ENCODE peak calls at places on chromosomes 6 and 20, in seven cellular contexts. H is HepG2, B is HCT116, U is ovary, Q is testis, M is cardiac muscle cell, P is A549. S is an unnamed sample. For H3K4me1, the result is how much of the 10 kb centered on the place peaks cover.

GRCh38 chr6:156779206-156780116 is 2.3 kb downstream of the ARID1B start:
- DNase-seq in B (no peak), U (peak), P (peak), Q (peak), H (peak), M (no peak), S (peak)

GRCh38 chr20:40676870-40677269 is 12.2 kb downstream of the MAFB start:
- DNase-seq in H (no peak), P (no peak), U (no peak), B (no peak), Q (no peak), M (no peak), S (no peak)

GRCh38 chr20:3560578-3560977 is 89.8 kb downstream of the ATRN start:
- DNase-seq in M (no peak), U (no peak), B (no peak), P (no peak), Q (no peak), H (no peak), S (no peak)

GRCh38 chr6:85675030-85675819 is 32.5 kb upstream of the SYNCRIP start:
- DNase-seq in Q (no peak), M (peak), U (no peak), B (no peak), P (peak), H (no peak), S (peak)

GRCh38 chr6:146029573-146030184 is 817 bp downstream of the GRM1 start:
- DNase-seq in Q (no peak), U (no peak), P (no peak), H (no peak), M (no peak), B (no peak), S (no peak)

GRCh38 chr6:132937466-132937906 is 123.1 kb downstream of the RPS12 start:
- DNase-seq in P (peak), H (peak), M (peak), Q (peak), U (no peak), B (peak), S (peak)

GRCh38 chr6:2028457-2029038 is 216.9 kb downstream of the GMDS start:
- DNase-seq in H (no peak), U (no peak), Q (no peak), P (peak), M (no peak), B (no peak), S (no peak)

GRCh38 chr6:159608961-159609673 is 83.9 kb downstream of the SOD2 start:
- DNase-seq in M (peak), Q (peak), U (no peak), H (peak), B (peak), P (peak), S (peak)

GRCh38 chr20:33770005-33770404 is 38.2 kb downstream of the ZNF341 start:
- DNase-seq in B (no peak), Q (peak), P (no peak), M (no peak), U (no peak), H (no peak), S (no peak)

GRCh38 chr6:130836071-130836670 is 9.0 kb downstream of the SMLR1 start:
- DNase-seq in U (no peak), H (no peak), B (no peak), Q (no peak), M (no peak), P (no peak), S (no peak)

GRCh38 chr6:158044525-158044888 is 62.8 kb downstream of the SYNJ2 start:
- DNase-seq in U (no peak), M (peak), B (no peak), P (no peak), H (no peak), Q (no peak), S (no peak)

GRCh38 chr20:37498066-37498702 is 22.9 kb upstream of the NNAT start:
- DNase-seq in U (no peak), Q (no peak), B (no peak), H (no peak), M (peak), P (no peak), S (no peak)

GRCh38 chr6:83430606-83431544 is at the start of gene ME1:
- DNase-seq in B (peak), M (peak), H (no peak), Q (peak), P (peak), U (peak), S (peak)

GRCh38 chr20:8156603-8157079 is 24.6 kb downstream of the PLCB1 start:
- DNase-seq in Q (no peak), U (no peak), P (peak), H (peak), M (no peak), B (peak), S (no peak)

GRCh38 chr6:81838724-81839425 is 86.4 kb upstream of the TENT5A start:
- DNase-seq in M (no peak), U (no peak), Q (no peak), H (no peak), B (no peak), P (peak), S (no peak)

DNA sequence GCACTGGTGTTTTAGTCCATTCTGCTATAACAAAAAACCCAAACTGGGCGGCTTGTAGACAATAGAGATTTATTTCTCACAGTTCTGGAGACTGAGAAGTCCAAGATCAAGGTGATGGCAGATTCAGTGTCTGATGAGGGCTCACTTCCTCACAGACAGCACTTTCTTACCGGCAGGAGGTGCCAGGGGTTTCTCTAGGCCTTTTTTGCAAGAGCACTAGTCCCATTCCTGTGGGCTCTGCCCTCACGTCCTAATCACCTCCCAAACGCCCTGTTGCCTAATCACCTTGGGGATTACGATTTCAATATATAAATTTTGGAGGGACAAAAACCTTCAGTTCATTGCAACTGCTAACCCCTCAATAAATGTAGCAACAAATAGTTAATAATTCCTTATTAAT is 140.0 kb upstream of the SGK1 start:
- DNase-seq in B (no peak), H (no peak), Q (no peak), M (no peak), P (peak), U (no peak), S (no peak)
- TF ChIP-seq CTCF in B (no peak), H (no peak), Q (no peak), M (peak), P (no peak), U (no peak), S (no peak)

DNA sequence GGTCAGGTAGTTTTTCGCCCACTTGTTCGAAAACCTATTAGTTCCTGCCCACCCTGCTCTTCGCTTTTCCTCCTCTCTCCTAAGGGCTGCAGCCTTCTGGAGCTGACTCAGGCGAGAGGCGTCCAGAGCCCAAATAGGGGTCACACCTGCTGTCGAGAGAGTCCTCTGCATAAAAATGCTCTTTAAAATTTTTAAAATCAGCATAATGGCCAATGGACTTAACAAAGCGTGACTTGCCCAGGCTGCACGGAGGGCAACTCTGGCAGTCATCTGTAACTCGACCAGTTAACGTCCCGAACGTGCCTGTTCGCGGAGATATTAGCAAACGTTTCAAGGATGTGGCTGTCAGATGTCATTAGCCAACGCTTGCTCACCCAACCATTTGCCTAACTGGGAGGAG is 32.2 kb downstream of the TFAP2B start:
- DNase-seq in P (no peak), H (no peak), B (no peak), M (no peak), Q (no peak), U (no peak), S (no peak)
- H3K4me3 ChIP-seq in P (no peak), H (no peak), B (no peak), M (peak), Q (peak), U (no peak), S (peak)

GRCh38 chr20:44200983-44201382 is 9.6 kb downstream of the OSER1 start:
- DNase-seq in U (no peak), Q (no peak), P (no peak), H (no peak), M (no peak), B (no peak), S (no peak)
- H3K4me1 ChIP-seq in U (under half), Q (under half), P (under half), H (under half), M (under half), B (under half), S (under half)

GRCh38 chr6:73285674-73286283 is 22.8 kb upstream of the KHDC1 start:
- DNase-seq in U (no peak), M (peak), P (peak), B (peak), H (peak), Q (no peak), S (no peak)
- TF ChIP-seq CTCF in U (no peak), M (peak), P (peak), B (peak), H (peak), Q (peak), S (peak)

GRCh38 chr20:45968801-45969711 is 2.9 kb downstream of the ZNF335 start:
- DNase-seq in M (no peak), U (peak), P (no peak), H (no peak), Q (no peak), B (no peak), S (no peak)
- H3K4me3 ChIP-seq in M (no peak), U (no peak), P (no peak), H (no peak), Q (no peak), B (no peak), S (no peak)

GRCh38 chr6:105184921-105185320 is 5.1 kb upstream of the POPDC3 start:
- DNase-seq in Q (no peak), U (no peak), M (peak), H (no peak), B (no peak), P (no peak), S (no peak)
- H3K4me1 ChIP-seq in Q (under half), U (under half), M (half or more), H (under half), B (under half), P (under half), S (under half)

GRCh38 chr20:20568604-20569205 is 143.7 kb downstream of the RALGAPA2 start:
- DNase-seq in U (no peak), H (peak), B (no peak), M (peak), P (peak), Q (peak), S (peak)
- TF ChIP-seq CTCF in U (peak), H (peak), B (peak), M (peak), P (peak), Q (peak), S (peak)

DNA sequence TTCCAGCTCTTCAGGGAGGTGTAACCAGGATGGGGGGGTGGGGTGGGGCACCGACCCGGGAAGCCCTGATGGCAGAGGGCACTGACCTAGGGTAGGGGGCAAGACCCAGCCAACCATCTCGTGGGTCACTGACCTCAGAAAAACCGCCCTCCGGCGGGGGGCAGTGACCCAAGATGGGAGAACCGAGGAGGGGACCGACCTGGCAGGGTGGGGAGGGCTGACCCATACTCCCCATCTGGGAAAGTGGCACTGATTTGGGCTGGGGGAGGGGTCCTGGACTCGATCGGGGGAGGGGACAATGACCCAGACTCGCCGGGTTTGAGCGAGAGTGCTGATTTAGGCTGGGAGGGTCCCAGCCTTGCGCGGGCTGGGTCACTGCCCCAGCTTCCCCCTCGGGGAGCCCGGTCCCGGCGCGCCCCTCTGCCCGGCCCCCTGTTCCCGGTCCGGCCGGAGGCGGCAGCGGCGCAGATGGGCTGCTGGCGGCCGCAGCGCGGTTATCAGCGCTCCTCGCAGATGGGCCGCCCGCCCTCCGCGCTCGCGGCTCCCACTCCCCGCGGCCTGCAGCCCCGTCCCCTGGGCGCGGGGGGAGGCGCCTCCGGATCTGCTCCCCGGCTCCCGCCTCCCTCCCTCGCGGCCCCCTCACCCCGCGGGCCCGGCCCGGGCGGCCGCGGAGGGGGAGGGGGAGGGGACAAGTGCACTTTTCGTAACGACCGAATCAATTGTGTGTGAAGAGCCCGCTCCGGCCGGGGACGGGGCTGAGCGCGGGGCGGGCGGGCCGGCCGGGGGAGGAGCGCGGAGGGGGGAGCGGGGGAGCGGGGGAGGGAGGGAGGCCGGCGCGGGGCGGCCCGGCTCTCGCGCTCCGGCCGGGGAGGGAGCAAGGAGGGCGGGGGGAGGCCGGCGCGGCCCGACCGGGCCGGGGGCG is 2.2 kb downstream of the NOL4L start:
- DNase-seq in P (no peak), Q (peak), M (peak), B (no peak), U (peak), H (no peak), S (peak)
- H3K4me3 ChIP-seq in P (peak), Q (peak), M (peak), B (no peak), U (peak), H (peak), S (peak)

S was measured in BE2C.